ENCODE peak calls at places on chromosomes 12 and 14, in five cellular contexts. One of them, this sample, is unnamed.

GRCh38 chr14:63454863-63455622 is 88.1 kb downstream of the PPP2R5E start:
- DNase-seq in DMS 273 treated with DMSO at 0.1 percent for 48 hours: no peak
- DNase-seq in Kasumi-1: peak; percentile 65
- DNase-seq in A549: no peak
- DNase-seq in HTR-8/SVneo: peak; percentile 51
- DNase-seq in this sample: no peak

GRCh38 chr14:57009585-57010515 is 199.6 kb upstream of the OTX2 start:
- DNase-seq in A549: no peak
- DNase-seq in HTR-8/SVneo: no peak
- DNase-seq in Kasumi-1: no peak
- DNase-seq in DMS 273 treated with DMSO at 0.1 percent for 48 hours: peak; percentile 91
- DNase-seq in this sample: no peak

GRCh38 chr12:713281-713875 is 39.0 kb upstream of the WNK1 start:
- DNase-seq in HTR-8/SVneo: no peak
- DNase-seq in Kasumi-1: no peak
- DNase-seq in A549: no peak
- DNase-seq in DMS 273 treated with DMSO at 0.1 percent for 48 hours: no peak
- DNase-seq in this sample: no peak

GRCh38 chr12:91226-91625 is 24.7 kb downstream of the IQSEC3 start:
- DNase-seq in HTR-8/SVneo: no peak
- DNase-seq in DMS 273 treated with DMSO at 0.1 percent for 48 hours: no peak
- DNase-seq in Kasumi-1: peak; percentile 69
- DNase-seq in A549: no peak
- DNase-seq in this sample: no peak

GRCh38 chr12:127485528-127485927 is 781.4 kb upstream of the TMEM132C start:
- DNase-seq in HTR-8/SVneo: peak; percentile 22
- DNase-seq in DMS 273 treated with DMSO at 0.1 percent for 48 hours: no peak
- DNase-seq in A549: peak; percentile 24
- DNase-seq in Kasumi-1: no peak
- DNase-seq in this sample: no peak

GRCh38 chr12:110739488-110739887 is 3.2 kb downstream of the PPP1CC start:
- DNase-seq in HTR-8/SVneo: no peak
- DNase-seq in DMS 273 treated with DMSO at 0.1 percent for 48 hours: no peak
- DNase-seq in A549: no peak
- DNase-seq in Kasumi-1: no peak
- DNase-seq in this sample: peak; percentile 18

GRCh38 chr14:65080954-65081747 is 21.2 kb downstream of the MAX start:
- DNase-seq in Kasumi-1: no peak
- DNase-seq in DMS 273 treated with DMSO at 0.1 percent for 48 hours: no peak
- DNase-seq in A549: no peak
- DNase-seq in HTR-8/SVneo: no peak
- DNase-seq in this sample: no peak

GRCh38 chr12:87779016-87779415 is 250.2 kb downstream of the C12orf50 start:
- DNase-seq in Kasumi-1: no peak
- DNase-seq in HTR-8/SVneo: peak; percentile 11
- DNase-seq in DMS 273 treated with DMSO at 0.1 percent for 48 hours: no peak
- DNase-seq in A549: peak; percentile 87
- DNase-seq in this sample: no peak

GRCh38 chr14:87952307-87953094 is 40.5 kb downstream of the GALC start:
- DNase-seq in A549: no peak
- DNase-seq in Kasumi-1: no peak
- DNase-seq in HTR-8/SVneo: no peak
- DNase-seq in DMS 273 treated with DMSO at 0.1 percent for 48 hours: no peak
- DNase-seq in this sample: peak; percentile 77

GRCh38 chr14:63893701-63894458 is 41.1 kb downstream of the SYNE2 start:
- DNase-seq in Kasumi-1: no peak
- DNase-seq in A549: peak; percentile 45
- DNase-seq in HTR-8/SVneo: peak; percentile 88
- DNase-seq in DMS 273 treated with DMSO at 0.1 percent for 48 hours: no peak
- DNase-seq in this sample: no peak

GRCh38 chr14:65412881-65413738 is 580 bp downstream of the FUT8 start:
- DNase-seq in HTR-8/SVneo: peak; percentile 57
- DNase-seq in Kasumi-1: peak; percentile 60
- DNase-seq in A549: peak; percentile 77
- DNase-seq in DMS 273 treated with DMSO at 0.1 percent for 48 hours: no peak
- DNase-seq in this sample: peak; percentile 14

GRCh38 chr14:99671230-99672224 is 12.6 kb upstream of the CYP46A1 start:
- DNase-seq in Kasumi-1: no peak
- DNase-seq in A549: no peak
- DNase-seq in HTR-8/SVneo: no peak
- DNase-seq in DMS 273 treated with DMSO at 0.1 percent for 48 hours: no peak
- DNase-seq in this sample: no peak

GRCh38 chr12:51183349-51183748 is 10.4 kb upstream of the TFCP2 start:
- DNase-seq in DMS 273 treated with DMSO at 0.1 percent for 48 hours: no peak
- DNase-seq in A549: no peak
- DNase-seq in Kasumi-1: no peak
- DNase-seq in HTR-8/SVneo: no peak
- DNase-seq in this sample: no peak

GRCh38 chr14:50047274-50047676 is 69.1 kb downstream of the VCPKMT start:
- DNase-seq in Kasumi-1: no peak
- DNase-seq in A549: no peak
- DNase-seq in DMS 273 treated with DMSO at 0.1 percent for 48 hours: no peak
- DNase-seq in HTR-8/SVneo: no peak
- DNase-seq in this sample: no peak

GRCh38 chr12:122368361-122369073 is 54.0 kb downstream of the CLIP1 start:
- DNase-seq in HTR-8/SVneo: peak; percentile 32
- DNase-seq in A549: peak; percentile 54
- DNase-seq in Kasumi-1: no peak
- DNase-seq in DMS 273 treated with DMSO at 0.1 percent for 48 hours: no peak
- DNase-seq in this sample: no peak

This sample was measured in CD4-positive, CD25-positive, alpha-beta regulatory T cell.